ENCODE peak calls at places on chromosomes 13 and 19, in six cellular contexts. One of them, this sample, is unnamed.
A peak's percentile ranks its signal among the peaks of the same experiment; 100 is the strongest.

GRCh38 chr19:54803410-54803809 is at the start of gene KIR2DL4:
- DNase-seq in heart right ventricle: no peak
- DNase-seq in neural progenitor cell: no peak
- DNase-seq in H9: no peak
- DNase-seq in SK-N-MC: no peak
- DNase-seq in lower lobe of right lung: no peak
- DNase-seq in this sample: no peak

GRCh38 chr19:10604460-10604980 is 17.4 kb upstream of the AP1M2 start:
- DNase-seq in heart right ventricle: peak; percentile 33
- DNase-seq in neural progenitor cell: no peak
- DNase-seq in H9: no peak
- DNase-seq in SK-N-MC: no peak
- DNase-seq in lower lobe of right lung: peak; percentile 65
- DNase-seq in this sample: no peak

GRCh38 chr19:45815501-45816216 is 551 bp upstream of the RSPH6A start:
- DNase-seq in heart right ventricle: no peak
- DNase-seq in neural progenitor cell: peak; percentile 85
- DNase-seq in H9: peak; percentile 94
- DNase-seq in SK-N-MC: no peak
- DNase-seq in lower lobe of right lung: peak; percentile 46
- DNase-seq in this sample: no peak

GRCh38 chr19:1929051-1929742 is 11.8 kb upstream of the CSNK1G2 start:
- DNase-seq in heart right ventricle: peak; percentile 83
- DNase-seq in neural progenitor cell: peak; percentile 93
- DNase-seq in H9: peak; percentile 87
- DNase-seq in SK-N-MC: no peak
- DNase-seq in lower lobe of right lung: peak; percentile 89
- DNase-seq in this sample: no peak

GRCh38 chr19:15875075-15875474 is 22.8 kb downstream of the CYP4F2 start:
- DNase-seq in heart right ventricle: no peak
- DNase-seq in neural progenitor cell: no peak
- DNase-seq in H9: no peak
- DNase-seq in SK-N-MC: no peak
- DNase-seq in lower lobe of right lung: no peak
- DNase-seq in this sample: no peak

GRCh38 chr19:46076951-46077814 is 36.4 kb upstream of the IGFL4 start:
- DNase-seq in heart right ventricle: no peak
- DNase-seq in neural progenitor cell: peak; percentile 94
- DNase-seq in H9: peak; percentile 89
- DNase-seq in SK-N-MC: peak; percentile 74
- DNase-seq in lower lobe of right lung: no peak
- DNase-seq in this sample: no peak

GRCh38 chr13:73338389-73338788 is 279.6 kb downstream of the KLF5 start:
- DNase-seq in heart right ventricle: no peak
- DNase-seq in neural progenitor cell: no peak
- DNase-seq in H9: no peak
- DNase-seq in SK-N-MC: no peak
- DNase-seq in lower lobe of right lung: no peak
- DNase-seq in this sample: no peak

GRCh38 chr13:45280751-45281634 is 60.0 kb downstream of the TPT1 start:
- DNase-seq in heart right ventricle: peak; percentile 59
- DNase-seq in neural progenitor cell: peak; percentile 69
- DNase-seq in H9: peak; percentile 68
- DNase-seq in SK-N-MC: no peak
- DNase-seq in lower lobe of right lung: peak; percentile 65
- DNase-seq in this sample: peak; percentile 16

GRCh38 chr13:37074703-37075102 is 15.2 kb upstream of the SUPT20H start:
- DNase-seq in heart right ventricle: no peak
- DNase-seq in neural progenitor cell: peak; percentile 24
- DNase-seq in H9: no peak
- DNase-seq in SK-N-MC: no peak
- DNase-seq in lower lobe of right lung: no peak
- DNase-seq in this sample: no peak

GRCh38 chr13:44088911-44089851 is 209.5 kb downstream of the LACC1 start:
- DNase-seq in heart right ventricle: no peak
- DNase-seq in neural progenitor cell: no peak
- DNase-seq in H9: no peak
- DNase-seq in SK-N-MC: no peak
- DNase-seq in lower lobe of right lung: no peak
- DNase-seq in this sample: no peak

GRCh38 chr13:36261976-36262375 is 35.6 kb downstream of the CCDC169 start:
- DNase-seq in heart right ventricle: no peak
- DNase-seq in neural progenitor cell: no peak
- DNase-seq in H9: no peak
- DNase-seq in SK-N-MC: no peak
- DNase-seq in lower lobe of right lung: no peak
- DNase-seq in this sample: no peak

GRCh38 chr19:39179754-39180153 is 17.0 kb upstream of the NCCRP1 start:
- DNase-seq in heart right ventricle: no peak
- DNase-seq in neural progenitor cell: no peak
- DNase-seq in H9: no peak
- DNase-seq in SK-N-MC: no peak
- DNase-seq in lower lobe of right lung: no peak
- DNase-seq in this sample: no peak

GRCh38 chr19:46610851-46611770 is 10.0 kb downstream of the CALM3 start:
- DNase-seq in heart right ventricle: no peak
- DNase-seq in neural progenitor cell: no peak
- DNase-seq in H9: no peak
- DNase-seq in SK-N-MC: no peak
- DNase-seq in lower lobe of right lung: no peak
- DNase-seq in this sample: no peak

GRCh38 chr19:44644391-44645016 is 794 bp downstream of the PVR start:
- DNase-seq in heart right ventricle: no peak
- DNase-seq in neural progenitor cell: peak; percentile 57
- DNase-seq in H9: peak; percentile 68
- DNase-seq in SK-N-MC: no peak
- DNase-seq in lower lobe of right lung: peak; percentile 43
- DNase-seq in this sample: no peak

GRCh38 chr13:111642156-111642767 is 321.8 kb downstream of the TEX29 start:
- DNase-seq in heart right ventricle: no peak
- DNase-seq in neural progenitor cell: no peak
- DNase-seq in H9: peak; percentile 8
- DNase-seq in SK-N-MC: no peak
- DNase-seq in lower lobe of right lung: no peak
- DNase-seq in this sample: no peak

GRCh38 chr13:74751739-74752138 is 617.5 kb upstream of the KLF12 start:
- DNase-seq in heart right ventricle: no peak
- DNase-seq in neural progenitor cell: no peak
- DNase-seq in H9: no peak
- DNase-seq in SK-N-MC: no peak
- DNase-seq in lower lobe of right lung: no peak
- DNase-seq in this sample: no peak

GRCh38 chr19:45076851-45077730 is 813 bp upstream of the ZNF296 start:
- DNase-seq in heart right ventricle: no peak
- DNase-seq in neural progenitor cell: no peak
- DNase-seq in H9: peak; percentile 71
- DNase-seq in SK-N-MC: no peak
- DNase-seq in lower lobe of right lung: no peak
- DNase-seq in this sample: no peak

GRCh38 chr13:34678154-34678553 is 263.9 kb upstream of the NBEA start:
- DNase-seq in heart right ventricle: no peak
- DNase-seq in neural progenitor cell: no peak
- DNase-seq in H9: no peak
- DNase-seq in SK-N-MC: no peak
- DNase-seq in lower lobe of right lung: no peak
- DNase-seq in this sample: no peak

GRCh38 chr19:954272-954671 is 28.4 kb downstream of the ARID3A start:
- DNase-seq in heart right ventricle: no peak
- DNase-seq in neural progenitor cell: no peak
- DNase-seq in H9: no peak
- DNase-seq in SK-N-MC: no peak
- DNase-seq in lower lobe of right lung: no peak
- DNase-seq in this sample: no peak

GRCh38 chr19:16441661-16442071 is 30.1 kb downstream of the EPS15L1 start:
- DNase-seq in heart right ventricle: no peak
- DNase-seq in neural progenitor cell: peak; percentile 77
- DNase-seq in H9: peak; percentile 71
- DNase-seq in SK-N-MC: no peak
- DNase-seq in lower lobe of right lung: no peak
- DNase-seq in this sample: no peak

GRCh38 chr13:24626449-24626848 is 53.8 kb upstream of the ATP12A start:
- DNase-seq in heart right ventricle: no peak
- DNase-seq in neural progenitor cell: no peak
- DNase-seq in H9: no peak
- DNase-seq in SK-N-MC: no peak
- DNase-seq in lower lobe of right lung: no peak
- DNase-seq in this sample: no peak

GRCh38 chr13:104315606-104316005 is 1249.4 kb upstream of the SLC10A2 start:
- DNase-seq in heart right ventricle: no peak
- DNase-seq in neural progenitor cell: no peak
- DNase-seq in H9: no peak
- DNase-seq in SK-N-MC: no peak
- DNase-seq in lower lobe of right lung: no peak
- DNase-seq in this sample: no peak

GRCh38 chr19:57071414-57071813 is 48.4 kb upstream of the USP29 start:
- DNase-seq in heart right ventricle: no peak
- DNase-seq in neural progenitor cell: no peak
- DNase-seq in H9: no peak
- DNase-seq in SK-N-MC: no peak
- DNase-seq in lower lobe of right lung: no peak
- DNase-seq in this sample: no peak

GRCh38 chr19:57075801-57076492 is 43.8 kb upstream of the USP29 start:
- DNase-seq in heart right ventricle: no peak
- DNase-seq in neural progenitor cell: no peak
- DNase-seq in H9: no peak
- DNase-seq in SK-N-MC: no peak
- DNase-seq in lower lobe of right lung: no peak
- DNase-seq in this sample: no peak

GRCh38 chr19:57078802-57079201 is 41.0 kb upstream of the USP29 start:
- DNase-seq in heart right ventricle: no peak
- DNase-seq in neural progenitor cell: no peak
- DNase-seq in H9: no peak
- DNase-seq in SK-N-MC: no peak
- DNase-seq in lower lobe of right lung: no peak
- DNase-seq in this sample: no peak

GRCh38 chr19:57075125-57075524 is 44.7 kb upstream of the USP29 start:
- DNase-seq in heart right ventricle: no peak
- DNase-seq in neural progenitor cell: no peak
- DNase-seq in H9: no peak
- DNase-seq in SK-N-MC: no peak
- DNase-seq in lower lobe of right lung: no peak
- DNase-seq in this sample: no peak
- H3K9me3 ChIP-seq in heart right ventricle: no peaks in the 10 kb centered on the region
- H3K9me3 ChIP-seq in neural progenitor cell: no peaks in the 10 kb centered on the region
- H3K9me3 ChIP-seq in H9: peaks cover 65% of the 10 kb centered on the region
- H3K9me3 ChIP-seq in SK-N-MC: no peaks in the 10 kb centered on the region
- H3K9me3 ChIP-seq in lower lobe of right lung: no peaks in the 10 kb centered on the region
- H3K9me3 ChIP-seq in this sample: peaks cover 3% of the 10 kb centered on the region

GRCh38 chr19:20388826-20389225 is 176.8 kb downstream of the ZNF737 start:
- DNase-seq in heart right ventricle: no peak
- DNase-seq in neural progenitor cell: no peak
- DNase-seq in H9: no peak
- DNase-seq in SK-N-MC: no peak
- DNase-seq in lower lobe of right lung: no peak
- DNase-seq in this sample: no peak
- H3K9me3 ChIP-seq in heart right ventricle: peaks cover 16% of the 10 kb centered on the region
- H3K9me3 ChIP-seq in neural progenitor cell: peaks cover 9% of the 10 kb centered on the region
- H3K9me3 ChIP-seq in H9: no peaks in the 10 kb centered on the region
- H3K9me3 ChIP-seq in SK-N-MC: no peaks in the 10 kb centered on the region
- H3K9me3 ChIP-seq in lower lobe of right lung: peaks cover 35% of the 10 kb centered on the region
- H3K9me3 ChIP-seq in this sample: peaks cover 42% of the 10 kb centered on the region

GRCh38 chr19:53659292-53659691 is 27.5 kb downstream of the DPRX start:
- DNase-seq in heart right ventricle: no peak
- DNase-seq in neural progenitor cell: peak; percentile 80
- DNase-seq in H9: peak; percentile 78
- DNase-seq in SK-N-MC: no peak
- DNase-seq in lower lobe of right lung: no peak
- DNase-seq in this sample: no peak

GRCh38 chr19:53657330-53657729 is 25.5 kb downstream of the DPRX start:
- DNase-seq in heart right ventricle: no peak
- DNase-seq in neural progenitor cell: no peak
- DNase-seq in H9: no peak
- DNase-seq in SK-N-MC: no peak
- DNase-seq in lower lobe of right lung: no peak
- DNase-seq in this sample: no peak

GRCh38 chr19:53652476-53652875 is 20.7 kb downstream of the DPRX start:
- DNase-seq in heart right ventricle: no peak
- DNase-seq in neural progenitor cell: no peak
- DNase-seq in H9: no peak
- DNase-seq in SK-N-MC: no peak
- DNase-seq in lower lobe of right lung: no peak
- DNase-seq in this sample: no peak

GRCh38 chr19:53657778-53658177 is 26.0 kb downstream of the DPRX start:
- DNase-seq in heart right ventricle: no peak
- DNase-seq in neural progenitor cell: no peak
- DNase-seq in H9: no peak
- DNase-seq in SK-N-MC: no peak
- DNase-seq in lower lobe of right lung: no peak
- DNase-seq in this sample: no peak

GRCh38 chr19:53655042-53655665 is 23.4 kb downstream of the DPRX start:
- DNase-seq in heart right ventricle: no peak
- DNase-seq in neural progenitor cell: no peak
- DNase-seq in H9: no peak
- DNase-seq in SK-N-MC: no peak
- DNase-seq in lower lobe of right lung: no peak
- DNase-seq in this sample: no peak
- H3K9me3 ChIP-seq in heart right ventricle: peaks cover 1% of the 10 kb centered on the region
- H3K9me3 ChIP-seq in neural progenitor cell: peaks cover 12% of the 10 kb centered on the region
- H3K9me3 ChIP-seq in H9: peaks cover 16% of the 10 kb centered on the region
- H3K9me3 ChIP-seq in SK-N-MC: no peaks in the 10 kb centered on the region
- H3K9me3 ChIP-seq in lower lobe of right lung: no peaks in the 10 kb centered on the region
- H3K9me3 ChIP-seq in this sample: peaks cover 3% of the 10 kb centered on the region

GRCh38 chr19:56916528-56916927 is 76.0 kb upstream of the PEG3 start:
- DNase-seq in heart right ventricle: no peak
- DNase-seq in neural progenitor cell: no peak
- DNase-seq in H9: no peak
- DNase-seq in SK-N-MC: no peak
- DNase-seq in lower lobe of right lung: no peak
- DNase-seq in this sample: no peak

GRCh38 chr19:56917998-56918397 is 77.5 kb upstream of the PEG3 start:
- DNase-seq in heart right ventricle: no peak
- DNase-seq in neural progenitor cell: no peak
- DNase-seq in H9: no peak
- DNase-seq in SK-N-MC: no peak
- DNase-seq in lower lobe of right lung: no peak
- DNase-seq in this sample: no peak

DNA sequence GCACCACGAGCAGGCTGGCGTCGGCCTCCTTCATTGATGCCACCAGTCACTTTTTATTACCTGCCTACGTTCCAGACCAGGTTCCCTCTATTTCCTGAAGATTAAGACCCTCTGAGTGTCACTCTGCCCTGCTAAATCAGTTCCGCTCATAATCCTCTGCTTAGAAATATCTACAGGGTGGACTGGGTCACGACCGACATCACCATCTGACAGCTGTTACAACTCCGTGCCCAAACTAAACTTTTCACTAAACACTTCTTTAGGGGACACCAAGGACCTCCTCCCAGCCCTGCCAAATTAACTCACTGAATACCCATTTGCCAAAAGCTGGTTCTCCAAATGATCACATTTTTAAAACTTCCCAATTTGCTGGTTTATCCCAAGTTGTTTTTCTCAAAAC is 71.9 kb upstream of the PEG3 start:
- DNase-seq in heart right ventricle: no peak
- DNase-seq in neural progenitor cell: no peak
- DNase-seq in H9: no peak
- DNase-seq in SK-N-MC: no peak
- DNase-seq in lower lobe of right lung: no peak
- DNase-seq in this sample: no peak
- H3K9me3 ChIP-seq in heart right ventricle: no peaks in the 10 kb centered on the region
- H3K9me3 ChIP-seq in neural progenitor cell: peaks cover 7% of the 10 kb centered on the region
- H3K9me3 ChIP-seq in H9: peaks cover 90% of the 10 kb centered on the region
- H3K9me3 ChIP-seq in SK-N-MC: no peaks in the 10 kb centered on the region
- H3K9me3 ChIP-seq in lower lobe of right lung: peaks cover 7% of the 10 kb centered on the region
- H3K9me3 ChIP-seq in this sample: no peaks in the 10 kb centered on the region

This sample was measured in thoracic aorta.